ENCODE peak calls at places on chromosome 20, in six cellular contexts. Y, E, C, D, X and H are unnamed samples.

GRCh38 chr20:62627901-62628612 is 14.2 kb upstream of the SLCO4A1 start:
- DNase-seq in D (no peak), E (no peak), C (no peak), Y (no peak), X (no peak), H (no peak)

GRCh38 chr20:16865406-16865805 is 117.2 kb downstream of the OTOR start:
- DNase-seq in D (no peak), C (no peak), X (no peak), E (no peak), Y (no peak), H (no peak)

GRCh38 chr20:45963059-45964011 is 8.7 kb downstream of the ZNF335 start:
- DNase-seq in X (no peak), Y (peak; percentile 82), E (no peak), D (peak; percentile 66), C (peak; percentile 68), H (peak; percentile 36)

GRCh38 chr20:46347831-46348230 is 39.5 kb upstream of the CDH22 start:
- DNase-seq in E (no peak), X (no peak), C (no peak), D (no peak), Y (no peak), H (no peak)

GRCh38 chr20:14604143-14604542 is 266.7 kb upstream of the FLRT3 start:
- DNase-seq in E (no peak), Y (no peak), C (no peak), D (no peak), X (no peak), H (no peak)

GRCh38 chr20:1177680-1178079 is 7.1 kb downstream of the TMEM74B start:
- DNase-seq in X (no peak), C (peak; percentile 53), Y (peak; percentile 64), D (no peak), E (peak; percentile 58), H (no peak)

GRCh38 chr20:59253325-59253724 is 47.1 kb upstream of the EDN3 start:
- DNase-seq in C (no peak), Y (no peak), X (no peak), D (peak; percentile 90), E (no peak), H (no peak)

GRCh38 chr20:51326241-51326819 is 216.2 kb downstream of the NFATC2 start:
- DNase-seq in D (peak; percentile 65), Y (peak; percentile 61), E (peak; percentile 32), X (no peak), C (peak; percentile 73), H (peak; percentile 39)

GRCh38 chr20:21516861-21517565 is 3.1 kb upstream of the NKX2-2 start:
- DNase-seq in D (no peak), X (no peak), Y (no peak), C (no peak), E (no peak), H (no peak)

GRCh38 chr20:9160341-9160740 is 91.5 kb downstream of the PLCB4 start:
- DNase-seq in C (no peak), E (no peak), X (no peak), D (no peak), Y (no peak), H (no peak)

GRCh38 chr20:32494498-32495216 is 90.5 kb downstream of the NOL4L start:
- DNase-seq in Y (no peak), D (no peak), C (no peak), X (no peak), E (no peak), H (no peak)

GRCh38 chr20:17875981-17876385 is 92.6 kb downstream of the SNX5 start:
- DNase-seq in D (no peak), C (no peak), E (no peak), Y (no peak), X (no peak), H (no peak)

GRCh38 chr20:64005394-64005793 is 24.5 kb downstream of the PRPF6 start:
- DNase-seq in Y (no peak), D (peak; percentile 25), C (no peak), X (no peak), E (no peak), H (no peak)

GRCh38 chr20:25867776-25868649 is 171.4 kb upstream of the ZNF337 start:
- DNase-seq in X (no peak), Y (no peak), E (peak; percentile 16), D (no peak), C (peak; percentile 78), H (peak; percentile 68)

GRCh38 chr20:63065911-63066310 is 59.1 kb upstream of the BHLHE23 start:
- DNase-seq in X (no peak), D (no peak), Y (no peak), C (no peak), E (no peak), H (no peak)

GRCh38 chr20:45971425-45971674 is 653 bp downstream of the ZNF335 start:
- DNase-seq in E (no peak), X (no peak), D (no peak), Y (no peak), C (no peak), H (no peak)

GRCh38 chr20:18004389-18005031 is 35.7 kb downstream of the MGME1 start:
- DNase-seq in C (no peak), X (no peak), D (no peak), E (no peak), Y (peak; percentile 59), H (no peak)

GRCh38 chr20:24962510-24962909 is 13.4 kb downstream of the CST7 start:
- DNase-seq in C (no peak), X (no peak), E (no peak), D (no peak), Y (no peak), H (no peak)

GRCh38 chr20:8414611-8415274 is 282.7 kb downstream of the PLCB1 start:
- DNase-seq in D (no peak), C (no peak), Y (peak; percentile 81), X (peak; percentile 61), E (no peak), H (no peak)

GRCh38 chr20:33914871-33915270 is 78.8 kb upstream of the RALY start:
- DNase-seq in D (no peak), E (peak; percentile 39), Y (peak; percentile 51), X (no peak), C (peak; percentile 24), H (peak; percentile 96)

GRCh38 chr20:54176610-54177009 is 2.8 kb upstream of the CYP24A1 start:
- DNase-seq in D (no peak), X (no peak), C (no peak), E (no peak), Y (no peak), H (no peak)

GRCh38 chr20:62898093-62898964 is 28.0 kb downstream of the DIDO1 start:
- DNase-seq in C (no peak), X (no peak), E (no peak), Y (no peak), D (no peak), H (no peak)

GRCh38 chr20:24723953-24724352 is 225.1 kb upstream of the CST7 start:
- DNase-seq in E (no peak), C (no peak), X (no peak), D (no peak), Y (no peak), H (no peak)

GRCh38 chr20:32877507-32877906 is 18.8 kb downstream of the EFCAB8 start:
- DNase-seq in X (no peak), Y (no peak), D (no peak), C (no peak), E (no peak), H (peak; percentile 59)

DNA sequence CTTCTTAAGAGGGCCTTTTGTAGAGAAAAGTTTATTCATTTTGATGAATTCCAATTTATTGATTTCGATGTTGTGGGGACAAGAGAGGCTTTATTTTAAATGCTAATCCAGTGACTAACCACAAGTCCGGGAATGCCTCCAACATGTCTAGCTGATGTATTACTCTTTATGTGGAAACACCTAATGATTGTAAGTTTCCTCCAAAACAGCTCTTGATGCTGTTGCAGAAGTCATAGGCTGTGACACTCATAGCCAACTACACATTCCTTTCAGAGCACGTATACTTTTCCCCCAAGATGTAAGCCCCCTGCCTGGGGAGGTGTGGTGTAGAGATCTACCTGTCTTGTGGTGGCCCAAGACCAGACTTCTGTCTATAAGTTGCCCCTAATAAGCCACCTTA is 61.3 kb upstream of the RNF24 start:
- DNase-seq in E (no peak), C (no peak), D (peak; percentile 3), Y (no peak), X (no peak), H (peak; percentile 85)
- TF ChIP-seq MYC in E (no peak), C (no peak), D (no peak), Y (no peak), X (no peak), H (no peak)

DNA sequence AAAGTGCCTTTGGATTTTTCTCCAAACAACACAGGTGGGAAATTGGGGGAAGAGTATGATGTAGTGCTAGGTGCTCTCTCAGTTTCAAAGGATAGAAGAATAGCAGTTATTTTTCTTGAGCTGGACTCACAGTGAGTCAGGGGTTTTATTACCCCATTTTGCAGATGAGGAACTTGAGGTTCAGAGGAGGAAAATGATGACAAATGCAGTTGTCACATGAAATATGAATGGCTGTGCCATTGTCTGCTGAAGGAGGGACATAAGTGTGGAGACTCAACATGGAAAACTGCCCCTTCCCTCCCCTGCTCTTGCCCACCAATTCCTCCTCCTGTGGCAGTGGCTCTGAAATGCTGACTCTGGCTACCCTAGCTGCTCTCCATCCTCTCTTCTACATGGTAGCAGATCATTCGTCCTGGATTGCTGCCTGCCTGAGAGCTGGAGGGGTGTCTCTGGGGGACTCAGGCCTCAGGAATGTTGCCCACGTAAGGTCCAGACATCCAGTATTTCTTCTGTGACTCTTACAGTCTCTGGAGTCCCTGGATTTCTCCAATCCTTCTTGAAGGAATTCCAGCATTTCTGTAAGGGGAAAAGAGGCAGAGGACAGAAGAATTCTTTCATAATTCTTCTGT is 37.6 kb upstream of the EPB41L1 start:
- DNase-seq in X (no peak), E (no peak), Y (no peak), D (peak; percentile 36), C (no peak), H (no peak)
- TF ChIP-seq MYC in X (no peak), E (no peak), Y (no peak), D (no peak), C (no peak), H (no peak)

DNA sequence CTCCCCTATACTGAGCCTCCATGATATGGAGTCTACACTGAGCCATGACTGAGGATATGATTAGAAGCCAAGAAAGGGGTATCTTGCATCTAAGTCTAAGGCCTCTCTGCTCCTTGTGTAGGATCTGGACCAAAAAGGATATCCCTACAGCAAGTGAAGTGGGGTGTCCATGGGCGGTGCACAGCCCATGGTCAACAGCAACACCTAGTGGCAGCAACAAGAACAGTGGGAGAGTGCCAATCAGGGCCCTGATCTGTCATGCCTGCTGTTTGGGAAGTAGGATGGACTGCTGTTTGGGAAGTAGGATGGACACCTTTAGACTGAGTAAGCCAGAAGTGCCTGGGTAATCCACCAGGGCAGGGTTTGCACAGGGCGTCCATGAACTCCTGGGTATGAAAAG is 22.4 kb downstream of the PTGIS start:
- DNase-seq in D (peak; percentile 32), C (peak; percentile 62), Y (no peak), X (no peak), E (peak; percentile 43), H (no peak)
- TF ChIP-seq MYC in D (no peak), C (no peak), Y (no peak), X (no peak), E (no peak), H (no peak)

DNA sequence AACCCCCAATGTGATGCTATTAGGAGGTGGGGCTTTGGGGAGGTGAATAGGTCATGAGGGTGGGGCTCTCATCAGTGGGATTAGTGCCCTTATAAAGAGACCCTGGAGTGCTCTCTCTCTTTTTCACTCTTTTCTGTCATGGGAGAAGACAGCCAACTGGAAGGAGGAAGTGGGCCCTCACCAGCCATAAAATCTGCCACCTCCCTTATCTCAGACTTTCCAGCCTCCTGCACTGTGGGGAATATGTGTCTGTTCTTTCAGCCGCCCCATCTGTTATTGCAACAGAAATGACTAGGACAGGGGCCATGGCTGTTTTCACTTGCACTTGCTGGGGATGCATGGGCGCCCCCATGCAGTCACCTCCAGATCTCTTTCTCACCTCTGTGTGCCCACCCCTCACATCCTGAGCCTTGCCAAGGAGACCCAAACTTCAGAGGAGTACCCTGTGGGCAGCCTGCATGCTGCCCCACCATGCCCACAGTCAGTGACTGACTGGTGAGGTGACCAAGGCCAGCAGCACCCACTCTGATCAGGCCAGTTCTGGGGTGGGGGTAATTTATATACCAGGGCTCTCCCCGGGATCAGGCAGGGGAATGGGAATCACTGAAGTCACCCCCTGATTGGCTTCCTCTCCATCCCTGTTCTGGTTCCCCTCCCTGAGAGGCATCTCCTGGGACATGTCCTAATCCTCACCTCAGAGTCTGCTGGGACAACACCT is 118.4 kb downstream of the ANKRD60 start:
- DNase-seq in E (no peak), D (peak; percentile 28), X (no peak), C (no peak), Y (no peak), H (no peak)
- TF ChIP-seq MYC in E (no peak), D (no peak), X (no peak), C (no peak), Y (no peak), H (no peak)